ENCODE peak calls at places on chromosomes 3 and 15, in four cellular contexts. I is mesendoderm, Z is IMR-90, P is neuronal stem cell. O is an unnamed sample.

GRCh38 chr15:86079491-86080266 is at the start of gene AGBL1:
- DNase-seq in Z (no peak), I (peak), P (no peak), O (peak)

GRCh38 chr3:64805980-64806379 is 118.2 kb upstream of the ADAMTS9 start:
- DNase-seq in P (no peak), Z (no peak), I (no peak), O (no peak)

GRCh38 chr3:11185564-11186317 is 31.4 kb downstream of the HRH1 start:
- DNase-seq in Z (peak), I (no peak), P (no peak), O (peak)

GRCh38 chr3:64163019-64163754 is 62.1 kb downstream of the PRICKLE2 start:
- DNase-seq in I (no peak), P (no peak), Z (no peak), O (no peak)

GRCh38 chr3:45942051-45942825 is 1.0 kb upstream of the CXCR6 start:
- DNase-seq in P (no peak), Z (no peak), I (no peak), O (peak)

GRCh38 chr3:127753898-127754410 is 68.4 kb downstream of the MGLL start:
- DNase-seq in I (no peak), Z (no peak), P (no peak), O (no peak)

GRCh38 chr15:48555244-48555804 is 90.2 kb downstream of the FBN1 start:
- DNase-seq in I (peak), Z (peak), P (no peak), O (no peak)

GRCh38 chr15:42826251-42826890 is 89.4 kb upstream of the CDAN1 start:
- DNase-seq in P (no peak), Z (no peak), I (no peak), O (no peak)

GRCh38 chr3:29156071-29156715 is 124.7 kb upstream of the RBMS3 start:
- DNase-seq in P (peak), Z (peak), I (peak), O (no peak)

GRCh38 chr3:170689218-170689874 is 103.5 kb upstream of the SLC7A14 start:
- DNase-seq in I (peak), P (no peak), Z (peak), O (peak)

GRCh38 chr3:65984975-65985374 is 53.7 kb downstream of the MAGI1 start:
- DNase-seq in P (no peak), I (no peak), Z (no peak), O (no peak)

GRCh38 chr3:156341324-156341723 is 213.6 kb downstream of the SSR3 start:
- DNase-seq in P (no peak), Z (no peak), I (no peak), O (no peak)

GRCh38 chr3:37867144-37867543 is 5.5 kb downstream of the CTDSPL start:
- DNase-seq in P (no peak), Z (no peak), I (no peak), O (no peak)

GRCh38 chr3:37863552-37863865 is 1.8 kb downstream of the CTDSPL start:
- DNase-seq in Z (no peak), P (no peak), I (no peak), O (peak)

GRCh38 chr3:37863949-37864822 is 2.5 kb downstream of the CTDSPL start:
- DNase-seq in Z (no peak), P (no peak), I (peak), O (no peak)

GRCh38 chr3:37862712-37863551 is 1.3 kb downstream of the CTDSPL start:
- DNase-seq in Z (peak), P (peak), I (peak), O (no peak)

DNA sequence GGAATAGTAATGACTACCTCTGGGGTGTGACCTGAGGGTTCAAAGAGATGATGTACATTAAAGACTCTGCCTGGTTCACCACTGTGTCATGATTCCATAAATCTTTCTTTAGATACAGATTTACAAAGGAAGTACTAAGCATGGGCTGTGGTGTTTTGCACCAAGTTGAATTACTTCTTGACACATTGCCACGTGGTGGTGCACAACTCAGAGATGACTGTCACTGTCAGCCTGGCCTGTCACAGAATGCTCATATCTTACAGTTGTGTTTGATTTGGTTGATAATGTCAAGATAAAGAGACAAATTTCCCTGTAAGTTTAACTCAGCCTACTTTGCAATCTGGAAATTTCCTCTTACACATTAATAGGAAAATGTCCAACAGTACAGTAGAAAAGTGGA is 3.2 kb downstream of the CTDSPL start:
- DNase-seq in Z (no peak), P (no peak), I (no peak), O (no peak)
- H3K4me3 ChIP-seq in Z (no peak), P (no peak), I (no peak), O (no peak)

DNA sequence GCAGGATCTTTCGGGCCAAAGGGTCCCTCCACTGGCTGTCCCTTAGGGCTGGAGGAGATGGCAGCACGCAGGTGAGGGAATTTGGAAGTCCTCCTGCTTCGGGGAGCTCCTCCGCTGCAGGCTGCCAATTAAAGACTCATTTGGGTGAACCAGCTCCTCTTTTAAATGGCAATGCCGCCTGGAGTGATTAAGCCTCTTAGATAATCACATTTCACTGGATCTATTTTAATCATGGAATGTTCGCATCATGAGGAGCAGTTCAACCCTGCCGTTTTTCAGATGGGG is 117.9 kb downstream of the LIPC start:
- DNase-seq in P (no peak), Z (no peak), I (no peak), O (no peak)
- H2BK120ac ChIP-seq in P (no peak), Z (peak), I (no peak), O (peak)

GRCh38 chr3:101939391-101939790 is 90.1 kb downstream of the NFKBIZ start:
- DNase-seq in Z (no peak), P (no peak), I (no peak), O (no peak)

GRCh38 chr3:101938262-101938847 is 89.0 kb downstream of the NFKBIZ start:
- DNase-seq in P (no peak), Z (no peak), I (no peak), O (no peak)

GRCh38 chr3:101935081-101935480 is 85.8 kb downstream of the NFKBIZ start:
- DNase-seq in I (no peak), Z (no peak), P (no peak), O (peak)

GRCh38 chr3:101940521-101940992 is 91.2 kb downstream of the NFKBIZ start:
- DNase-seq in Z (peak), I (peak), P (peak), O (peak)

GRCh38 chr3:101936419-101937331 is 87.4 kb downstream of the NFKBIZ start:
- DNase-seq in Z (peak), P (no peak), I (no peak), O (no peak)
- H3K4me3 ChIP-seq in Z (no peak), P (no peak), I (no peak), O (no peak)

GRCh38 chr15:67524235-67524634 is 3.3 kb downstream of the C15orf61 start:
- DNase-seq in P (no peak), Z (no peak), I (no peak), O (no peak)
- H2BK120ac ChIP-seq in P (no peak), Z (no peak), I (no peak), O (no peak)

GRCh38 chr3:56758539-56758981 is 43.2 kb downstream of the ARHGEF3 start:
- DNase-seq in Z (peak), P (no peak), I (no peak), O (peak)

GRCh38 chr3:56751056-56751455 is 50.7 kb downstream of the ARHGEF3 start:
- DNase-seq in I (no peak), Z (no peak), P (no peak), O (no peak)

GRCh38 chr3:56753206-56753605 is 48.5 kb downstream of the ARHGEF3 start:
- DNase-seq in P (no peak), I (no peak), Z (peak), O (peak)

GRCh38 chr3:56759532-56759931 is 42.2 kb downstream of the ARHGEF3 start:
- DNase-seq in P (no peak), Z (no peak), I (no peak), O (no peak)

GRCh38 chr3:56754753-56755365 is 46.9 kb downstream of the ARHGEF3 start:
- DNase-seq in Z (no peak), P (no peak), I (no peak), O (no peak)
- H3K4me3 ChIP-seq in Z (no peak), P (no peak), I (no peak), O (no peak)

GRCh38 chr3:43873723-43874122 is 183.0 kb downstream of the ABHD5 start:
- DNase-seq in Z (no peak), P (no peak), I (no peak), O (no peak)
- H2BK120ac ChIP-seq in Z (peak), P (no peak), I (no peak), O (no peak)

GRCh38 chr3:98531622-98532274 is at the start of gene GPR15:
- DNase-seq in Z (no peak), P (no peak), I (no peak), O (no peak)
- H3K4me3 ChIP-seq in Z (no peak), P (no peak), I (no peak), O (no peak)

GRCh38 chr3:134251731-134252391 is 1.2 kb upstream of the RYK start:
- DNase-seq in Z (no peak), P (no peak), I (peak), O (no peak)

GRCh38 chr3:134249935-134250716 is 533 bp downstream of the RYK start:
- DNase-seq in P (peak), I (peak), Z (peak), O (peak)

GRCh38 chr3:134249442-134249841 is 1.2 kb downstream of the RYK start:
- DNase-seq in I (no peak), Z (no peak), P (no peak), O (no peak)

GRCh38 chr3:134252766-134253165 is 2.1 kb upstream of the RYK start:
- DNase-seq in I (peak), P (no peak), Z (no peak), O (no peak)

DNA sequence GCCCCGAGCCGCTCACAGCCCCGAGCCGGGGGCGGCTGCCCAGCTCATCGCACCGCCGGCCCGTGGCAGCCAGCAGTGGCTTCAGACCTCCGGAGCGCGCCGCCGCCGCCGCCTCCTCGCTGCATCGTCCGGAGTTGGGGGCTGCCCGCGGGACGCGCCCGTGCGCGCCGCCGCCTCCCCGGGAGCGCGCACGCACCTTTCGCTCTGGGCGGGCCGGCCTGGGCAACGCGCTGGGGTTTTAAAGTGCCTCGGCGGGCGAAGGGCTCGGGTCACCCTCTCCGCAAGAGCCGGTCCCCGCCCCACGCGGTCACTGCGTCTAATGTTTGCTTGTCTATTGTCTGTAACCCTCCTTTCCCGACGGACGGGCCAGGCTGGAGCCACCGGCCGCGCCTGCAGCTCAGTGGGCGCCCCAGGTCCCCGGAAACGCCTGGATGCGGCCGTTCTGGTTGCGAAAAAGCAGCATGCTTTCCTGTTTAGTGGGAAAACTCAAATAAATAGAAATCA is at the start of gene RYK:
- DNase-seq in Z (peak), P (peak), I (peak), O (peak)
- H2BK120ac ChIP-seq in Z (peak), P (no peak), I (peak), O (peak)

O was measured in trophoblast cell.